ENCODE peak calls at places on chromosomes 13 and 19, in eight cellular contexts. A, C, K, E, Z, M, J and W are unnamed samples.

GRCh38 chr19:18708452-18709231 is 25.2 kb downstream of the CRTC1 start:
- DNase-seq in J (no peak), E (no peak), A (no peak), M (no peak), C (no peak), Z (no peak), K (peak; percentile 28), W (no peak)

GRCh38 chr13:77290342-77290741 is 36.6 kb downstream of the MYCBP2 start:
- DNase-seq in M (no peak), A (no peak), C (no peak), E (no peak), K (no peak), J (no peak), Z (no peak), W (no peak)

GRCh38 chr19:3809881-3810707 is 23.9 kb upstream of the MATK start:
- DNase-seq in Z (no peak), K (no peak), M (no peak), J (no peak), A (no peak), C (no peak), E (no peak), W (no peak)

GRCh38 chr13:31930901-31931522 is 100.6 kb upstream of the FRY start:
- DNase-seq in A (no peak), E (no peak), M (no peak), K (no peak), C (no peak), J (no peak), Z (no peak), W (no peak)

GRCh38 chr19:29526730-29527499 is 1.1 kb downstream of the VSTM2B start:
- DNase-seq in C (no peak), E (no peak), Z (no peak), A (no peak), K (no peak), M (peak; percentile 57), J (no peak), W (no peak)

GRCh38 chr19:38001158-38001781 is 94.3 kb downstream of the SIPA1L3 start:
- DNase-seq in Z (no peak), M (no peak), A (no peak), J (no peak), C (no peak), K (no peak), E (no peak), W (no peak)

GRCh38 chr19:10420444-10421239 is at the start of gene PDE4A:
- DNase-seq in E (peak; percentile 87), A (no peak), K (no peak), J (no peak), M (peak; percentile 69), Z (no peak), C (no peak), W (no peak)

GRCh38 chr19:7715671-7716070 is 13.7 kb upstream of the FCER2 start:
- DNase-seq in M (no peak), E (no peak), A (no peak), J (no peak), Z (no peak), K (no peak), C (no peak), W (no peak)

GRCh38 chr19:18156841-18157464 is 4.0 kb downstream of the PIK3R2 start:
- DNase-seq in A (peak; percentile 96), Z (peak; percentile 81), E (peak; percentile 98), M (no peak), C (peak; percentile 87), J (peak; percentile 71), K (peak; percentile 90), W (no peak)

GRCh38 chr13:39783051-39783450 is 127.6 kb downstream of the COG6 start:
- DNase-seq in K (no peak), J (no peak), A (no peak), M (no peak), C (peak; percentile 28), Z (no peak), E (no peak), W (no peak)

GRCh38 chr13:68736961-68737360 is 1370.7 kb upstream of the ATXN8OS start:
- DNase-seq in K (no peak), J (no peak), Z (no peak), E (no peak), A (no peak), C (no peak), M (no peak), W (no peak)

GRCh38 chr13:93364166-93364565 is 137.6 kb downstream of the GPC6 start:
- DNase-seq in J (no peak), K (no peak), Z (no peak), M (no peak), A (no peak), E (no peak), C (peak; percentile 64), W (no peak)

GRCh38 chr13:48709213-48709612 is 55.5 kb downstream of the CYSLTR2 start:
- DNase-seq in A (no peak), Z (no peak), K (no peak), E (no peak), C (no peak), J (no peak), M (no peak), W (no peak)

GRCh38 chr13:79307866-79308298 is 98.2 kb downstream of the RBM26 start:
- DNase-seq in J (no peak), K (no peak), A (no peak), M (peak; percentile 18), E (no peak), C (peak; percentile 52), Z (no peak), W (no peak)

GRCh38 chr13:83881917-83882625 is at the start of gene SLITRK1:
- DNase-seq in Z (peak; percentile 21), M (peak; percentile 96), K (peak; percentile 29), C (peak; percentile 59), A (peak; percentile 25), J (peak; percentile 63), E (peak; percentile 51), W (peak; percentile 91)

GRCh38 chr13:23766939-23767338 is 122.3 kb downstream of the MIPEP start:
- DNase-seq in E (no peak), A (no peak), Z (no peak), K (no peak), M (no peak), J (no peak), C (no peak), W (no peak)

GRCh38 chr13:23771966-23772365 is 117.2 kb downstream of the MIPEP start:
- DNase-seq in C (peak; percentile 52), E (no peak), J (no peak), A (no peak), M (no peak), K (no peak), Z (no peak), W (no peak)

GRCh38 chr13:23772717-23773116 is 116.5 kb downstream of the MIPEP start:
- DNase-seq in M (no peak), J (no peak), A (no peak), E (no peak), K (no peak), Z (no peak), C (no peak), W (no peak)

GRCh38 chr13:23767806-23768205 is 121.4 kb downstream of the MIPEP start:
- DNase-seq in Z (no peak), K (no peak), A (no peak), J (no peak), E (no peak), M (no peak), C (no peak), W (no peak)

DNA sequence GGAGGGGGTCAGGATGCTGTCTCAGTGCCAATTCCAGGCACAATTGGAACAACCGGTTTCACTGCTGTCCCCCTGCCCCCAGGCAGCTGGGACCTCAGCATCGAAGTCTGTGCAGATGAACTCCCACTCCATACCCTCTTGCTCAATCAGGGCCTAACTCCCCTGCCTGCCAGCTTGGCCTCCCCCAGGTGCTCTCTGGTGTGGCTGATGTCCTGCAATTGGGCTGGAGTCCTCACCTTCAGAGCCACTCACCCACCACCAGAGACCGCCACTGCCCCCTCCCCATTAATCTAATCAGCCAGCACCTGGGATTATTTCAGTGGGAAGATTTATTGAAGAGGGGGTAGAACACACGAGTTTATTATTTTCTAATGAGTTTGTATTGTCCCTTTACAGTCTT is 118.8 kb downstream of the MIPEP start:
- DNase-seq in E (no peak), J (no peak), K (no peak), M (peak; percentile 61), C (no peak), Z (no peak), A (no peak), W (no peak)
- TF ChIP-seq CTCF in E (no peak), J (no peak), K (no peak), M (peak; percentile 64), C (no peak), Z (no peak), A (no peak), W (peak; percentile 22)

GRCh38 chr13:91126806-91127205 is 220.7 kb upstream of the MIR17HG start:
- DNase-seq in J (no peak), K (no peak), M (no peak), A (no peak), Z (no peak), C (no peak), E (no peak), W (no peak)
- TF ChIP-seq CTCF in J (no peak), K (no peak), M (no peak), A (no peak), Z (no peak), C (no peak), E (no peak), W (no peak)

DNA sequence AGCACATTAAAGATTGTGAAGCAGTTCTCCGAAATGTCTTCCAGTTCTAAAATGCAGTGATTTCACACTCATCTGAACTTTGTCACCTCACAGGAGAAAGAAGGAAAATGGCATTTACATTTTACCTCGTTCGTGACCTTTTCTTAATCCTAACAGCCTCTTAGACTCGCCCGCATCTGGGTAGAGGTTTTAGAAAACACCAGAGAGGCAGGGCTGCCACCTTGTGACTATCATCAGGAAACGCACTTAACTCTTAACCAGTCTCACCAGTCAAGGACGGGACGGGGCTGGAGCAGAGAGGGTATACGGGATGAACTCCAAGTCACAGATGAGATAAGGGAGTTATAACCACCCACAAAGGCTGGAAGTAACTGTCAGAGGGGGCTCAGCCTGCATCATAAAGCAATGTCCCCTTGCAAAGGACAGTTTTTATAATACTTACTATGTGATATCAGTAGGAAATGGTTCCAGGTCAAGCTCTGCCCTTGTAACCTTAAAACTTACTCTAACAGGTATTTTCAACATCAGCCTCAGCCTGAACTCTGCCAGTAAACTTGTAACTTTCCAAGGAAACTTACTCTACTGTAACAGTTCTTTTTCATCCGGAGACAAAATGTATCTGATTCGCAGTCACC is 8.6 kb upstream of the CEACAM6 start:
- DNase-seq in M (peak; percentile 90), A (no peak), Z (peak; percentile 15), C (peak; percentile 57), K (peak; percentile 7), E (peak; percentile 45), J (no peak), W (no peak)
- TF ChIP-seq CTCF in M (peak; percentile 85), A (peak; percentile 34), Z (peak; percentile 69), C (peak; percentile 51), K (no peak), E (peak; percentile 63), J (no peak), W (peak; percentile 11)

DNA sequence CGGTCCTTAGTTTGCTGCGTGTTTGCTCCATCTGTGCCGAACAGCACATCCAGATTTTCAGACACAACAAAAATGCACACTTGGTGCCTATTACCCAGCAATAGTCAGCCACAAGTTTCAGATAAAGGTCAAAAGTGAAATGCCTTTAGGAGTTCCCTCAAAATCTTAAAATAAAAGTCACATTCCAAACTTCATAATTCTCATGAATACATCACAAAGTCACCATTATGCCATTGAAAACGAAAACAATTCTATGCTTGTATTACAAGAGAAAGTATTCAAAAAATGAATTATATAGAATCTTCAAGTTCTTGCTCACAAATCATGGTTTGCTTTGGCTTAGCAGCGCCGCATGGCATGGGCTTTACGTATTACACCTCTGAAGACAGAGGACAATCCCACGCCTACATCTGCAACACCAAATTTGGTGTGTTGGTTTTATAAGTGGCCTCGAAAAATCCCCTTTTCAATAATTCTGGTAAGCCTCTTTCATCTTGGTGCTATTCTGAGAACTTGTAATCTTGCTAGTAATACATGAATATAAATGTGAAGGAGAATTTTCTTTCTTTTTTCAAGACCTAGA is 26.6 kb downstream of the COL4A1 start:
- DNase-seq in M (no peak), C (no peak), Z (no peak), K (no peak), J (no peak), A (no peak), E (no peak), W (no peak)
- TF ChIP-seq CTCF in M (no peak), C (no peak), Z (no peak), K (no peak), J (no peak), A (no peak), E (no peak), W (no peak)